ENCODE peak calls at places on chromosomes 13 and 19, in eight cellular contexts. Y is A172; J is endothelial cell; W is CD8-positive, alpha-beta T cell; Z is cardiac muscle cell; G is right lobe of liver; S is tibial nerve; D is fibroblast of the conjunctiva. B is an unnamed sample.

GRCh38 chr19:23917856-23918255 is 3.2 kb downstream of the ZNF726 start:
- DNase-seq in Z (no peak), S (no peak), J (no peak), Y (no peak), G (no peak), W (no peak), D (no peak), B (no peak)

GRCh38 chr19:28549680-28550277 is 663.2 kb downstream of the UQCRFS1 start:
- DNase-seq in W (no peak), J (no peak), S (no peak), Z (no peak), Y (no peak), D (no peak), G (no peak), B (no peak)

GRCh38 chr13:94209110-94209509 is 270.4 kb downstream of the DCT start:
- DNase-seq in J (no peak), G (no peak), S (no peak), D (no peak), Y (no peak), Z (peak; percentile 29), W (no peak), B (no peak)

GRCh38 chr13:20360041-20360491 is 127.9 kb upstream of the GJB6 start:
- DNase-seq in G (peak; percentile 67), Y (peak; percentile 16), W (no peak), J (no peak), Z (peak; percentile 66), S (no peak), D (peak; percentile 17), B (no peak)

GRCh38 chr13:86946734-86947133 is 724.4 kb upstream of the SLITRK5 start:
- DNase-seq in S (no peak), J (no peak), G (no peak), Z (no peak), W (no peak), Y (peak; percentile 43), D (no peak), B (no peak)

GRCh38 chr13:99285432-99286182 is 21.6 kb downstream of the GPR183 start:
- DNase-seq in D (no peak), Y (no peak), S (no peak), Z (no peak), G (peak; percentile 32), J (no peak), W (no peak), B (no peak)

GRCh38 chr13:67827992-67828391 is 597.9 kb upstream of the PCDH9 start:
- DNase-seq in J (no peak), Z (no peak), W (no peak), Y (no peak), G (no peak), D (no peak), S (no peak), B (no peak)

GRCh38 chr13:35139591-35139990 is 197.5 kb downstream of the NBEA start:
- DNase-seq in J (no peak), Z (peak; percentile 66), Y (peak; percentile 69), S (no peak), D (no peak), W (no peak), G (no peak), B (no peak)

GRCh38 chr19:47494729-47495128 is 10.7 kb upstream of the KPTN start:
- DNase-seq in J (no peak), S (no peak), D (no peak), G (no peak), W (no peak), Y (no peak), Z (no peak), B (no peak)

GRCh38 chr13:31982540-31982939 is 49.0 kb upstream of the FRY start:
- DNase-seq in W (no peak), G (peak; percentile 89), Z (peak; percentile 94), J (no peak), S (peak; percentile 41), D (peak; percentile 46), Y (peak; percentile 95), B (no peak)

GRCh38 chr19:18856385-18857126 is 24.8 kb downstream of the UPF1 start:
- DNase-seq in W (no peak), J (no peak), Z (peak; percentile 58), D (peak; percentile 56), Y (no peak), G (no peak), S (no peak), B (no peak)

GRCh38 chr13:79075703-79076102 is 330.4 kb downstream of the RBM26 start:
- DNase-seq in Z (no peak), W (no peak), S (no peak), G (no peak), J (no peak), Y (no peak), D (no peak), B (no peak)